ENCODE peak calls at places on chromosomes 6 and 20, in ten cellular contexts. H is ACHN, A is NCI-H510A, S is cardiac fibroblast, T is RWPE1, E is B cell, G is sciatic nerve, C is Kasumi-1, O is Daoy, M is DMS79 treated with DMSO at 0.1 percent for 48 hours. P is an unnamed sample.

GRCh38 chr6:9204171-9204570 is 768.8 kb upstream of the SLC35B3 start:
- DNase-seq in H (peak; percentile 61), A (no peak), S (peak; percentile 56), T (peak; percentile 71), E (no peak), G (no peak), C (no peak), O (peak; percentile 85), M (no peak), P (no peak)

GRCh38 chr6:36349240-36349639 is 12.6 kb upstream of the BNIP5 start:
- DNase-seq in H (no peak), A (peak; percentile 88), S (no peak), T (peak; percentile 79), E (no peak), G (no peak), C (no peak), O (peak; percentile 37), M (peak; percentile 94), P (no peak)

GRCh38 chr6:157323114-157323923 is at the start of gene TMEM242:
- DNase-seq in H (peak; percentile 90), A (no peak), S (peak; percentile 97), T (peak; percentile 89), E (peak; percentile 74), G (peak; percentile 92), C (no peak), O (peak; percentile 97), M (no peak), P (peak; percentile 61)

GRCh38 chr20:63128367-63128766 is 87.6 kb downstream of the YTHDF1 start:
- DNase-seq in H (no peak), A (no peak), S (no peak), T (no peak), E (no peak), G (peak; percentile 47), C (no peak), O (no peak), M (no peak), P (no peak)

GRCh38 chr20:33372993-33373441 is 28.3 kb downstream of the CDK5RAP1 start:
- DNase-seq in H (peak; percentile 17), A (no peak), S (peak; percentile 38), T (no peak), E (no peak), G (no peak), C (no peak), O (no peak), M (no peak), P (no peak)

GRCh38 chr6:1070085-1070521 is 241.8 kb upstream of the FOXQ1 start:
- DNase-seq in H (no peak), A (no peak), S (no peak), T (no peak), E (no peak), G (no peak), C (no peak), O (peak; percentile 54), M (no peak), P (no peak)

GRCh38 chr20:1094706-1095220 is 23.6 kb upstream of the PSMF1 start:
- DNase-seq in H (no peak), A (no peak), S (no peak), T (no peak), E (no peak), G (no peak), C (no peak), O (no peak), M (no peak), P (no peak)

GRCh38 chr20:43537921-43538854 is 20.6 kb upstream of the SGK2 start:
- DNase-seq in H (peak; percentile 61), A (no peak), S (peak; percentile 74), T (peak; percentile 81), E (peak; percentile 46), G (peak; percentile 84), C (peak; percentile 59), O (peak; percentile 51), M (no peak), P (peak; percentile 35)

GRCh38 chr20:58127731-58128130 is 100.7 kb downstream of the ANKRD60 start:
- DNase-seq in H (no peak), A (no peak), S (peak; percentile 78), T (peak; percentile 99), E (no peak), G (peak; percentile 72), C (no peak), O (peak; percentile 97), M (peak; percentile 72), P (no peak)

GRCh38 chr20:44596010-44596409 is 13.6 kb downstream of the PKIG start:
- DNase-seq in H (no peak), A (no peak), S (no peak), T (no peak), E (no peak), G (no peak), C (no peak), O (no peak), M (no peak), P (no peak)

GRCh38 chr20:49676581-49677291 is 36.9 kb downstream of the B4GALT5 start:
- DNase-seq in H (peak; percentile 70), A (no peak), S (peak; percentile 66), T (peak; percentile 94), E (no peak), G (no peak), C (peak; percentile 77), O (peak; percentile 50), M (no peak), P (no peak)

GRCh38 chr20:61300741-61301140 is 48.7 kb downstream of the CDH4 start:
- DNase-seq in H (no peak), A (no peak), S (no peak), T (no peak), E (no peak), G (no peak), C (no peak), O (no peak), M (no peak), P (no peak)

GRCh38 chr6:135085700-135086413 is 31.2 kb upstream of the HBS1L start:
- DNase-seq in H (no peak), A (no peak), S (no peak), T (no peak), E (no peak), G (no peak), C (no peak), O (no peak), M (no peak), P (no peak)

GRCh38 chr6:83270971-83271714 is 78.0 kb downstream of the RWDD2A start:
- DNase-seq in H (no peak), A (no peak), S (peak; percentile 81), T (peak; percentile 44), E (no peak), G (no peak), C (no peak), O (peak; percentile 58), M (no peak), P (no peak)

GRCh38 chr6:37369321-37370196 is 15.8 kb downstream of the RNF8 start:
- DNase-seq in H (no peak), A (no peak), S (peak; percentile 63), T (no peak), E (no peak), G (no peak), C (no peak), O (peak; percentile 17), M (no peak), P (no peak)

P was measured in GM19239.